ENCODE peak calls at places on chromosomes 13 and 19, in six cellular contexts. One of them, this sample, is unnamed.

GRCh38 chr13:56670563-56670962 is 470.2 kb upstream of the PRR20A start:
- DNase-seq in aorta: no peak
- DNase-seq in A549: no peak
- DNase-seq in AG08396: no peak
- DNase-seq in CD4-positive, alpha-beta memory T cell: no peak
- DNase-seq in left ventricle myocardium inferior: no peak
- DNase-seq in this sample: no peak

GRCh38 chr13:25422153-25422552 is 50.4 kb downstream of the ATP8A2 start:
- DNase-seq in aorta: no peak
- DNase-seq in A549: no peak
- DNase-seq in AG08396: no peak
- DNase-seq in CD4-positive, alpha-beta memory T cell: no peak
- DNase-seq in left ventricle myocardium inferior: no peak
- DNase-seq in this sample: no peak

GRCh38 chr19:35882074-35882832 is 13.9 kb downstream of the APLP1 start:
- DNase-seq in aorta: no peak
- DNase-seq in A549: peak
- DNase-seq in AG08396: peak
- DNase-seq in CD4-positive, alpha-beta memory T cell: peak
- DNase-seq in left ventricle myocardium inferior: no peak
- DNase-seq in this sample: peak

GRCh38 chr19:45729774-45730388 is 815 bp downstream of the FBXO46 start:
- DNase-seq in aorta: no peak
- DNase-seq in A549: no peak
- DNase-seq in AG08396: no peak
- DNase-seq in CD4-positive, alpha-beta memory T cell: no peak
- DNase-seq in left ventricle myocardium inferior: no peak
- DNase-seq in this sample: peak

GRCh38 chr13:26236306-26236705 is 14.2 kb upstream of the RNF6 start:
- DNase-seq in aorta: no peak
- DNase-seq in A549: no peak
- DNase-seq in AG08396: no peak
- DNase-seq in CD4-positive, alpha-beta memory T cell: no peak
- DNase-seq in left ventricle myocardium inferior: no peak
- DNase-seq in this sample: no peak

GRCh38 chr13:42814868-42815267 is 33.5 kb downstream of the FAM216B start:
- DNase-seq in aorta: no peak
- DNase-seq in A549: no peak
- DNase-seq in AG08396: peak
- DNase-seq in CD4-positive, alpha-beta memory T cell: no peak
- DNase-seq in left ventricle myocardium inferior: no peak
- DNase-seq in this sample: no peak

GRCh38 chr19:33780251-33780650 is 16.4 kb upstream of the KCTD15 start:
- DNase-seq in aorta: no peak
- DNase-seq in A549: no peak
- DNase-seq in AG08396: no peak
- DNase-seq in CD4-positive, alpha-beta memory T cell: no peak
- DNase-seq in left ventricle myocardium inferior: no peak
- DNase-seq in this sample: no peak

GRCh38 chr19:13347351-13347750 is 158.9 kb downstream of the CACNA1A start:
- DNase-seq in aorta: no peak
- DNase-seq in A549: no peak
- DNase-seq in AG08396: no peak
- DNase-seq in CD4-positive, alpha-beta memory T cell: no peak
- DNase-seq in left ventricle myocardium inferior: no peak
- DNase-seq in this sample: no peak

GRCh38 chr19:52734340-52734892 is 428 bp downstream of the ZNF611 start:
- DNase-seq in aorta: peak
- DNase-seq in A549: no peak
- DNase-seq in AG08396: peak
- DNase-seq in CD4-positive, alpha-beta memory T cell: no peak
- DNase-seq in left ventricle myocardium inferior: peak
- DNase-seq in this sample: peak

GRCh38 chr13:33145667-33146066 is 129.4 kb downstream of the KL start:
- DNase-seq in aorta: no peak
- DNase-seq in A549: no peak
- DNase-seq in AG08396: no peak
- DNase-seq in CD4-positive, alpha-beta memory T cell: no peak
- DNase-seq in left ventricle myocardium inferior: no peak
- DNase-seq in this sample: no peak

GRCh38 chr13:42819712-42820111 is 38.3 kb downstream of the FAM216B start:
- DNase-seq in aorta: no peak
- DNase-seq in A549: no peak
- DNase-seq in AG08396: no peak
- DNase-seq in CD4-positive, alpha-beta memory T cell: no peak
- DNase-seq in left ventricle myocardium inferior: no peak
- DNase-seq in this sample: no peak

GRCh38 chr13:102626928-102627327 is 30.1 kb downstream of the TPP2 start:
- DNase-seq in aorta: no peak
- DNase-seq in A549: no peak
- DNase-seq in AG08396: no peak
- DNase-seq in CD4-positive, alpha-beta memory T cell: no peak
- DNase-seq in left ventricle myocardium inferior: no peak
- DNase-seq in this sample: no peak

GRCh38 chr19:49856574-49857021 is 5.6 kb downstream of the PTOV1 start:
- DNase-seq in aorta: no peak
- DNase-seq in A549: no peak
- DNase-seq in AG08396: no peak
- DNase-seq in CD4-positive, alpha-beta memory T cell: no peak
- DNase-seq in left ventricle myocardium inferior: no peak
- DNase-seq in this sample: no peak

GRCh38 chr13:67023088-67023893 is 206.8 kb downstream of the PCDH9 start:
- DNase-seq in aorta: no peak
- DNase-seq in A549: peak
- DNase-seq in AG08396: no peak
- DNase-seq in CD4-positive, alpha-beta memory T cell: no peak
- DNase-seq in left ventricle myocardium inferior: no peak
- DNase-seq in this sample: no peak

GRCh38 chr13:22143671-22144070 is 472.8 kb downstream of the FGF9 start:
- DNase-seq in aorta: no peak
- DNase-seq in A549: no peak
- DNase-seq in AG08396: no peak
- DNase-seq in CD4-positive, alpha-beta memory T cell: no peak
- DNase-seq in left ventricle myocardium inferior: no peak
- DNase-seq in this sample: no peak

GRCh38 chr19:44848036-44848804 is 2.1 kb downstream of the NECTIN2 start:
- DNase-seq in aorta: peak
- DNase-seq in A549: no peak
- DNase-seq in AG08396: peak
- DNase-seq in CD4-positive, alpha-beta memory T cell: no peak
- DNase-seq in left ventricle myocardium inferior: no peak
- DNase-seq in this sample: no peak

GRCh38 chr19:54173951-54174817 is 1.2 kb upstream of the TMC4 start:
- DNase-seq in aorta: no peak
- DNase-seq in A549: no peak
- DNase-seq in AG08396: no peak
- DNase-seq in CD4-positive, alpha-beta memory T cell: no peak
- DNase-seq in left ventricle myocardium inferior: no peak
- DNase-seq in this sample: no peak

GRCh38 chr19:50432221-50432626 is 468 bp upstream of the MYBPC2 start:
- DNase-seq in aorta: no peak
- DNase-seq in A549: no peak
- DNase-seq in AG08396: no peak
- DNase-seq in CD4-positive, alpha-beta memory T cell: no peak
- DNase-seq in left ventricle myocardium inferior: no peak
- DNase-seq in this sample: no peak

GRCh38 chr19:36028313-36029041 is 4.2 kb downstream of the CLIP3 start:
- DNase-seq in aorta: no peak
- DNase-seq in A549: no peak
- DNase-seq in AG08396: no peak
- DNase-seq in CD4-positive, alpha-beta memory T cell: no peak
- DNase-seq in left ventricle myocardium inferior: no peak
- DNase-seq in this sample: no peak

GRCh38 chr13:101520672-101521071 is 68.2 kb downstream of the ITGBL1 start:
- DNase-seq in aorta: no peak
- DNase-seq in A549: no peak
- DNase-seq in AG08396: no peak
- DNase-seq in CD4-positive, alpha-beta memory T cell: peak
- DNase-seq in left ventricle myocardium inferior: no peak
- DNase-seq in this sample: no peak

GRCh38 chr13:19818223-19818842 is 35.6 kb upstream of the PSPC1 start:
- DNase-seq in aorta: peak
- DNase-seq in A549: peak
- DNase-seq in AG08396: no peak
- DNase-seq in CD4-positive, alpha-beta memory T cell: no peak
- DNase-seq in left ventricle myocardium inferior: peak
- DNase-seq in this sample: no peak

GRCh38 chr13:27969073-27969865 is at the start of gene CDX2:
- DNase-seq in aorta: no peak
- DNase-seq in A549: peak
- DNase-seq in AG08396: no peak
- DNase-seq in CD4-positive, alpha-beta memory T cell: no peak
- DNase-seq in left ventricle myocardium inferior: no peak
- DNase-seq in this sample: peak

GRCh38 chr13:113916330-113916815 is 52.5 kb upstream of the GAS6 start:
- DNase-seq in aorta: no peak
- DNase-seq in A549: peak
- DNase-seq in AG08396: no peak
- DNase-seq in CD4-positive, alpha-beta memory T cell: no peak
- DNase-seq in left ventricle myocardium inferior: no peak
- DNase-seq in this sample: no peak

GRCh38 chr13:112899618-112900600 is 69.1 kb upstream of the MCF2L start:
- DNase-seq in aorta: peak
- DNase-seq in A549: no peak
- DNase-seq in AG08396: no peak
- DNase-seq in CD4-positive, alpha-beta memory T cell: no peak
- DNase-seq in left ventricle myocardium inferior: peak
- DNase-seq in this sample: no peak

GRCh38 chr13:44052843-44053607 is 173.3 kb downstream of the LACC1 start:
- DNase-seq in aorta: peak
- DNase-seq in A549: no peak
- DNase-seq in AG08396: peak
- DNase-seq in CD4-positive, alpha-beta memory T cell: no peak
- DNase-seq in left ventricle myocardium inferior: peak
- DNase-seq in this sample: no peak

GRCh38 chr19:41871573-41872383 is 5.3 kb upstream of the CD79A start:
- DNase-seq in aorta: no peak
- DNase-seq in A549: peak
- DNase-seq in AG08396: no peak
- DNase-seq in CD4-positive, alpha-beta memory T cell: peak
- DNase-seq in left ventricle myocardium inferior: peak
- DNase-seq in this sample: peak

GRCh38 chr19:19540707-19541515 is 2.8 kb downstream of the CILP2 start:
- DNase-seq in aorta: peak
- DNase-seq in A549: peak
- DNase-seq in AG08396: peak
- DNase-seq in CD4-positive, alpha-beta memory T cell: peak
- DNase-seq in left ventricle myocardium inferior: no peak
- DNase-seq in this sample: peak

GRCh38 chr13:44715287-44716224 is 139.4 kb upstream of the TSC22D1 start:
- DNase-seq in aorta: no peak
- DNase-seq in A549: no peak
- DNase-seq in AG08396: no peak
- DNase-seq in CD4-positive, alpha-beta memory T cell: no peak
- DNase-seq in left ventricle myocardium inferior: no peak
- DNase-seq in this sample: no peak

GRCh38 chr19:42634409-42635232 is 39.9 kb upstream of the CEACAM8 start:
- DNase-seq in aorta: no peak
- DNase-seq in A549: peak
- DNase-seq in AG08396: peak
- DNase-seq in CD4-positive, alpha-beta memory T cell: no peak
- DNase-seq in left ventricle myocardium inferior: no peak
- DNase-seq in this sample: peak

GRCh38 chr13:113952151-113952982 is 21.5 kb downstream of the C13orf46 start:
- DNase-seq in aorta: peak
- DNase-seq in A549: no peak
- DNase-seq in AG08396: no peak
- DNase-seq in CD4-positive, alpha-beta memory T cell: no peak
- DNase-seq in left ventricle myocardium inferior: peak
- DNase-seq in this sample: no peak

GRCh38 chr19:40813182-40813581 is 14.2 kb downstream of the EGLN2 start:
- DNase-seq in aorta: peak
- DNase-seq in A549: no peak
- DNase-seq in AG08396: no peak
- DNase-seq in CD4-positive, alpha-beta memory T cell: no peak
- DNase-seq in left ventricle myocardium inferior: no peak
- DNase-seq in this sample: no peak

GRCh38 chr19:17109962-17110598 is 34.5 kb downstream of the MYO9B start:
- DNase-seq in aorta: no peak
- DNase-seq in A549: no peak
- DNase-seq in AG08396: no peak
- DNase-seq in CD4-positive, alpha-beta memory T cell: no peak
- DNase-seq in left ventricle myocardium inferior: peak
- DNase-seq in this sample: peak

GRCh38 chr19:18558202-18558555 is 509 bp downstream of the KXD1 start:
- DNase-seq in aorta: no peak
- DNase-seq in A549: no peak
- DNase-seq in AG08396: no peak
- DNase-seq in CD4-positive, alpha-beta memory T cell: no peak
- DNase-seq in left ventricle myocardium inferior: no peak
- DNase-seq in this sample: no peak

GRCh38 chr19:56663931-56664500 is 7.5 kb downstream of the ZNF835 start:
- DNase-seq in aorta: no peak
- DNase-seq in A549: no peak
- DNase-seq in AG08396: no peak
- DNase-seq in CD4-positive, alpha-beta memory T cell: no peak
- DNase-seq in left ventricle myocardium inferior: no peak
- DNase-seq in this sample: no peak

GRCh38 chr13:105346141-105346766 is 1189.2 kb downstream of the EFNB2 start:
- DNase-seq in aorta: no peak
- DNase-seq in A549: peak
- DNase-seq in AG08396: peak
- DNase-seq in CD4-positive, alpha-beta memory T cell: no peak
- DNase-seq in left ventricle myocardium inferior: no peak
- DNase-seq in this sample: no peak

GRCh38 chr19:3573162-3573857 is 566 bp downstream of the HMG20B start:
- DNase-seq in aorta: peak
- DNase-seq in A549: no peak
- DNase-seq in AG08396: no peak
- DNase-seq in CD4-positive, alpha-beta memory T cell: no peak
- DNase-seq in left ventricle myocardium inferior: no peak
- DNase-seq in this sample: no peak

This sample was measured in GM13977.